ENCODE peak calls at places on chromosomes 7 and 10, in nine cellular contexts. F, D, Q, Y, K, U, R, S and L are unnamed samples. For H3K4me1, the result is how much of the 10 kb centered on the place peaks cover.

GRCh38 chr10:71799785-71800453 is 26.6 kb upstream of the VSIR start:
- DNase-seq in Q (no peak), U (no peak), S (no peak), D (peak), R (no peak), K (no peak), F (no peak), Y (no peak), L (no peak)

GRCh38 chr7:18378989-18379605 is 116.5 kb upstream of the HDAC9 start:
- DNase-seq in K (no peak), U (no peak), F (no peak), S (no peak), Y (no peak), D (no peak), R (no peak), Q (no peak), L (no peak)

GRCh38 chr10:33465747-33466146 is 131.3 kb upstream of the NRP1 start:
- DNase-seq in U (no peak), R (no peak), D (no peak), Q (no peak), K (no peak), S (no peak), Y (no peak), F (no peak), L (no peak)

GRCh38 chr7:123845823-123846216 is 851 bp downstream of the HYAL4 start:
- DNase-seq in Q (no peak), U (no peak), K (no peak), S (no peak), Y (no peak), R (no peak), D (no peak), F (no peak), L (no peak)

GRCh38 chr7:135761751-135762488 is 13.3 kb upstream of the FAM180A start:
- DNase-seq in F (no peak), R (no peak), Q (peak), S (no peak), Y (no peak), D (no peak), K (no peak), U (no peak), L (peak)

GRCh38 chr7:90271753-90272152 is 26.8 kb downstream of the CFAP69 start:
- DNase-seq in U (no peak), F (no peak), D (no peak), Y (no peak), S (peak), K (no peak), R (no peak), Q (no peak), L (no peak)

GRCh38 chr7:4430227-4430626 is 251.9 kb upstream of the FOXK1 start:
- DNase-seq in R (no peak), U (no peak), K (no peak), F (no peak), S (no peak), Q (no peak), D (no peak), Y (no peak), L (no peak)

GRCh38 chr10:17074548-17074860 is 55.1 kb downstream of the CUBN start:
- DNase-seq in F (no peak), Y (no peak), S (no peak), R (no peak), D (no peak), Q (no peak), U (no peak), K (no peak), L (no peak)

GRCh38 chr7:143016996-143017395 is 9.9 kb downstream of the OR9A2 start:
- DNase-seq in Q (no peak), Y (no peak), S (no peak), U (no peak), K (no peak), R (no peak), F (no peak), D (no peak), L (no peak)

GRCh38 chr7:55440040-55440690 is 75.0 kb downstream of the LANCL2 start:
- DNase-seq in F (no peak), Q (no peak), K (no peak), S (no peak), Y (no peak), R (no peak), D (no peak), U (no peak), L (no peak)

GRCh38 chr7:64874114-64874513 is 29.0 kb upstream of the ZNF273 start:
- DNase-seq in D (no peak), K (no peak), Q (no peak), Y (no peak), U (no peak), S (no peak), R (no peak), F (no peak), L (no peak)

GRCh38 chr7:106659963-106660861 is 746 bp downstream of the CCDC71L start:
- DNase-seq in Y (peak), Q (peak), K (peak), S (peak), R (peak), F (peak), D (peak), U (peak), L (peak)

GRCh38 chr10:49282879-49283321 is 16.1 kb upstream of the C10orf71 start:
- DNase-seq in S (no peak), R (peak), Y (no peak), F (no peak), K (no peak), Q (no peak), D (no peak), U (no peak), L (no peak)

GRCh38 chr10:102113956-102114857 is 6.0 kb downstream of the LDB1 start:
- DNase-seq in F (peak), Q (no peak), K (peak), U (no peak), S (no peak), R (no peak), D (peak), Y (peak), L (peak)

GRCh38 chr10:46050956-46051355 is 4.9 kb upstream of the MSMB start:
- DNase-seq in Q (no peak), F (no peak), S (no peak), Y (no peak), K (no peak), D (no peak), R (no peak), U (no peak), L (no peak)

GRCh38 chr10:59965899-59966650 is 59.7 kb upstream of the CCDC6 start:
- DNase-seq in K (no peak), S (peak), U (no peak), D (no peak), F (no peak), R (no peak), Y (no peak), Q (no peak), L (no peak)

GRCh38 chr10:49539320-49539885 is 482 bp upstream of the ERCC6 start:
- DNase-seq in Q (peak), S (peak), U (peak), D (peak), R (peak), F (peak), Y (peak), K (peak), L (no peak)

GRCh38 chr7:143416565-143417149 is 8.0 kb upstream of the EPHA1 start:
- DNase-seq in F (no peak), Q (no peak), Y (no peak), U (peak), S (peak), R (no peak), D (no peak), K (no peak), L (no peak)

GRCh38 chr7:99219185-99219767 is 11.4 kb upstream of the KPNA7 start:
- DNase-seq in Y (no peak), F (no peak), S (no peak), Q (no peak), R (no peak), K (no peak), D (peak), U (no peak), L (no peak)

GRCh38 chr7:27147211-27148030 is at the start of gene HOXA6:
- DNase-seq in K (peak), Y (peak), S (peak), F (peak), U (no peak), R (no peak), D (peak), Q (peak), L (peak)

GRCh38 chr10:124193309-124193696 is 99.9 kb upstream of the CHST15 start:
- DNase-seq in R (no peak), Y (no peak), D (no peak), S (no peak), K (no peak), U (no peak), F (no peak), Q (no peak), L (no peak)

GRCh38 chr7:94064541-94065191 is 60.5 kb upstream of the BET1 start:
- DNase-seq in Q (no peak), Y (no peak), K (no peak), D (no peak), U (no peak), R (no peak), S (peak), F (no peak), L (no peak)

GRCh38 chr7:70098133-70098561 is 499.9 kb downstream of the AUTS2 start:
- DNase-seq in S (peak), R (no peak), U (no peak), K (no peak), Y (no peak), D (no peak), Q (no peak), F (no peak), L (no peak)

GRCh38 chr10:35341521-35341920 is 5.2 kb downstream of the CCNY start:
- DNase-seq in F (no peak), Y (no peak), R (no peak), Q (no peak), U (no peak), D (no peak), S (no peak), K (no peak), L (no peak)

GRCh38 chr10:35343739-35344138 is 7.4 kb downstream of the CCNY start:
- DNase-seq in U (no peak), F (no peak), Q (no peak), K (no peak), Y (no peak), R (no peak), D (no peak), S (no peak), L (no peak)

GRCh38 chr10:35342381-35342780 is 6.1 kb downstream of the CCNY start:
- DNase-seq in Y (no peak), Q (no peak), F (no peak), K (no peak), S (no peak), R (no peak), D (no peak), U (no peak), L (no peak)

GRCh38 chr10:35339946-35340345 is 3.6 kb downstream of the CCNY start:
- DNase-seq in Y (no peak), K (no peak), S (peak), Q (no peak), F (no peak), R (no peak), U (no peak), D (no peak), L (no peak)

DNA sequence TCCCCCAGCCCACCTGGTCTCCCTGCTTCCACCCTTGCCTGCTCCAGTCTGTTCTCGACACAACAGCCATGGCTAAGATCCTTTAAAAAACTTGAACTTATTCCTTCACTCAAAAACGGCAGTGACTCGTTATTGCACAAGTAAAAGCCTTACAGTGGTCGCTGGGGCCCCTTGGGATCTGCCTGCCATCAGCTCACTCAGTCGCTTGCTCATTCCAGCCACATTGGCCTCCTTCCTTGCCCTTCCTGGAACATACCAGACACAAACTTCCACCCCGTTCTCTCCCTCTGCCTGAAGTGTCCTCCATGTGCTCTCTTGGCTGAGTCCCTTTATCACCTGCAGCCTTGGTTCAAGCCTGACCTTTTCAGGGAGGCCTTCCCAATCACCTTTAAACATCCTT is 4.7 kb downstream of the CCNY start:
- DNase-seq in R (no peak), U (no peak), S (no peak), Y (no peak), F (no peak), Q (no peak), D (no peak), K (no peak), L (no peak)
- H3K4me1 ChIP-seq in R (half or more), U (under half), S (under half), Y (under half), F (under half), Q (under half), D (under half), K (under half), L (under half)

DNA sequence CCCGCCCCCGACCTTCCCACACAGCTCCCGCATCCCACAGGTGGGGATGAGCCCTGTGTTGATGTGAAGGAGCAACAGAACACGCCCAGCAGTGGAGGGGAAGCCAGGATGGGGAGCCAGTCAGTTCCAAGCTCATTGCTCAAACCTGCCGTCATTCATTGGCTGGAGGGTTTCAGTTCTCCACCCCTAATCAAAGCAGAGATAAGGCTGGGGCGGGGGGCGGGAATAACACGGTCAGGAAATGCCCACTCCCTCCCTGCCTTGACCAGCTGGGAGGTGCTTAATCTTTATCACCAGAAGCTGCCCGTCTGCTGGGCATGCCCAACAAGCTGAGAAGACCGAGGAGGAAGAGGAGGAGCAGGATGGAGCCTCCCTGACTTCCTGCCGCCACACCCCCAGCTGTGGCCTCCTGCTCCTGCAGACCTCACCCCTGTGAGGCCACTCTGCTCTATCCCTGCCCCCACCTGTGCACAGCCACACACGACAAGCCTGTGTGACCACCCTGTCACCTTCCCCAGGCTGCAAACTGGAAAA is 265.1 kb downstream of the ZEB1 start:
- DNase-seq in R (no peak), U (no peak), D (no peak), F (no peak), S (no peak), Q (no peak), K (no peak), Y (no peak), L (no peak)
- H3K27ac ChIP-seq in R (peak), U (no peak), D (no peak), F (no peak), S (no peak), Q (no peak), K (no peak), Y (peak), L (no peak)

DNA sequence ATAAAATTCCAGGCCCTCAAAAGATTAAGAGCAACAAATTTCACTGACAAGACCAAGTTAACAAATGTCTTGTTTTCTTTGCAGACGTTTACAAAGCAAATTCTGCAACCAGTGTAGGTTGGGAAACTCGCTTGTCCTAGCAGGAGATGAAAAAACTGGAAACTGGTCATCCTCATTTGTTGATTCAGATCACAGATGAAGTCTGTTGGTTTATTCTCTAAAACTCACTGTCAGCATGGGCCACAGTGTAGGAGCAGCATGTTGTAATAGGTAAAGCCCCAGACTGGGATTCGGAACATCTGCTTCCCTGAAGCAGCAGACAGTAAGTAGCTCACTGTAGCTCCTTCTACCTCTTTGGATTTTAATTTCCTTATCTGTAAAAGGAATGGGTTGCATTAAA is 31.5 kb downstream of the PANK1 start:
- DNase-seq in R (no peak), U (no peak), K (no peak), S (no peak), Y (no peak), Q (no peak), D (no peak), F (no peak), L (no peak)
- H3K4me1 ChIP-seq in R (under half), U (under half), K (under half), S (under half), Y (under half), Q (under half), D (under half), F (under half), L (under half)

GRCh38 chr10:104941662-104942061 is 300.6 kb downstream of the SORCS3 start:
- DNase-seq in U (no peak), S (no peak), K (no peak), R (no peak), F (no peak), Q (no peak), Y (no peak), D (no peak), L (no peak)
- H3K27ac ChIP-seq in U (no peak), S (no peak), K (no peak), R (no peak), F (no peak), Q (no peak), Y (no peak), D (no peak), L (no peak)

DNA sequence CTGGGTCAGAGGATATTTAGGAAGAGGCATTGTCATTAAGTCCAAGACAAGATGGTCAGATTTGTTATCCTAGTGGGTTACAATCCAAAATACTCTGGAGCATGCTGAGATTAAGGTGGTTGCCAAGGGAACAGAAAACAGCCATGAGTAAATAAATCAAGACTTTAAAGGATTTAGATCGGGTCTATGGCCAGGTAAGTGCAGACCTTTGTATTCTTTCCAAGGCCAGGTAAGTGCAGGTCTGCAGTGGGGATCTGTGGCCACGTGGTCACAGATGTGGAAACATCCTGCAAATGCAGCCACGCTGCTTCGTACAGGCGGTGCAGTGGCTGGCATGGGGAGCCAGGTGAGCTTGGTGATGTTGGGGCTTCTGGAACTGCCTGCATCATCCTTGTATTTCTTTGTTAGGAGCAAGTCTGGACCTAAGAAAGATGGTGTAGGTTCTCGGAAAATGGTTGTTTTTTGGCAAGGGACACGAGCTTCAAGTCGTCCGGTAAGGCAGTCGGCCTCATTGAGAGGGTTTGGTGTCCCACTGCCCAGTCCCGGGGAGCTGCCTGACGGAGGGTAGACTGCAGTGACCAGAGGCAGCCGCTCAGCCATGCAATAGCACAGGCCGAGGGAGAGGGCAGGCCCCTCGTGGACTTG is 21.8 kb downstream of the ZNF775 start:
- DNase-seq in Y (peak), F (peak), R (no peak), D (no peak), S (no peak), Q (no peak), K (peak), U (no peak), L (no peak)
- H3K4me1 ChIP-seq in Y (under half), F (under half), R (under half), D (under half), S (under half), Q (under half), K (under half), U (under half), L (under half)

DNA sequence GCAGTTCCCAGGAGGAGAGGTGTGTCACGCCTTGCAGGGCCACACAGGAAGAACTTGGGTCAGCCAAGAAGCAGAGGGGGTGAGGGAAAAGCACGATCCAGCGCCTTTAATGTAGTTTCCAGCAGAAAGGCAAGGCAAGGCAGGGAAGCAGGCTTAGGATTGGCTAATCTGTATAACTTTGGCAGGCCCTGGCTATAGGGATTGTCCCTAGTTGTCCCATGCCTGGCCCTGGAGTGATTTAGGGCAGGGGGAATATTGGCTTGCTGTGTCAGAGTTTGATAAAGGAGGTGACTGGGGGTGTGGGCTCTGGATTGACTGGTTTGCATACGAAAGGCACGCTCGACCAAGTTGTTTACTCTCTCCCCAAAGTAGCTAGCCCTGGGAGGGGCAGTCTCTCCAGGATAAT is 44.6 kb downstream of the RBM28 start:
- DNase-seq in K (peak), U (no peak), F (no peak), D (no peak), Q (no peak), Y (no peak), S (no peak), R (no peak), L (no peak)
- H3K27ac ChIP-seq in K (peak), U (no peak), F (no peak), D (no peak), Q (no peak), Y (no peak), S (no peak), R (no peak), L (no peak)

DNA sequence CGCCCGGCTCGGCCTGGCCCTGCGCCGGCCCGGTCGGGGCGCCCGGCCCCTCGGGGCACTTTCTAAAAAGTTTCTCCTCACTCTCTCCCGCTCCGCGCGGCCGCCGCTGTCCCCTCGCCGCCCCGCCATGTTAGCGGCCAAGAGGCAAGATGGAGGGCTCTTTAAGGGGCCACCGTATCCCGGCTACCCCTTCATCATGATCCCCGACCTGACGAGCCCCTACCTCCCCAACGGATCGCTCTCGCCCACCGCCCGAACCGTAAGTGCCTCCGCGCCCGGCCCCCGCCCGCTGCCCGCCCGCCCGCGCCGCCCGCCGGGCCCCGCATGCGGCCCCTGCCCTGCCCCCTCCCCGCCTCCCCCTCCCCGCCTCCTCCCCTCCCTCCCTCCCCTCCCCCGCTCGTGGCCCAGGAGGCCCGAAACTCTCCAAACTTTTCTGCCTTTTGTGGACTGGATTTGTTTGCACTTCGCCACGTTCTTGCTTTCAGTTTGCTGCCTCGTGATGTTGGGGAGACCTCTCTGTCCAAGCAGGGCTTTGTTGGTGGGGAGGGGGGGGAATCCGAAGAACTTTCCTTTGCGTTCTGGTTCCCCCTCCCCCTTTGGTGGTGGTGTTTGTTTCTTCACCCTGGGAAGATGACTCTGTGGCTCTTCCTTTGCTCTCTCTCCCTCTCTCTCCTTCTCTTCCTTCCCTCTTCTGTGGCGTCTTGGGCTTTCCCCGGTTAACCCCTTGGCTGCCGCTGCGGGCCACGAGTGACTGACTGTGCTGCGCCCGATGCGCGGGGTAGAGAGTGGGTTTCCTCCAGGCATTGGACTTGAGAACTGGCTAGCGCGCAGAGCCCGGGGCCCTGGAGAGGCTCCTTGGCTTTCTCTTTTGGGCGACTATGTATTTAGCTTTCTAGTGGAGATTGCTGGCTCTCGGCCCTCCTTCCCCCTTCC is 1.6 kb downstream of the TCF7L2 start:
- DNase-seq in Y (peak), K (peak), D (peak), Q (peak), S (peak), U (peak), F (peak), R (peak), L (peak)
- H3K4me1 ChIP-seq in Y (under half), K (under half), D (under half), Q (under half), S (under half), U (under half), F (under half), R (under half), L (under half)